ENCODE peak calls at places on chromosome 3, in seven cellular contexts. L, I, K, X, C, U and J are unnamed samples.
A peak's percentile ranks its signal among the peaks of the same experiment; 100 is the strongest.

GRCh38 chr3:89232155-89232554 is 124.7 kb downstream of the EPHA3 start:
- DNase-seq in L (no peak), I (no peak), K (no peak), X (no peak), C (no peak), U (no peak), J (no peak)

GRCh38 chr3:171248426-171249115 is 211.6 kb downstream of the TNIK start:
- DNase-seq in L (no peak), I (no peak), K (no peak), X (no peak), C (no peak), U (no peak), J (no peak)

GRCh38 chr3:46997453-46998091 is 18.1 kb downstream of the NBEAL2 start:
- DNase-seq in L (no peak), I (no peak), K (no peak), X (no peak), C (no peak), U (no peak), J (no peak)

GRCh38 chr3:82293435-82293834 is 532.0 kb upstream of the GBE1 start:
- DNase-seq in L (no peak), I (no peak), K (no peak), X (no peak), C (no peak), U (no peak), J (no peak)

GRCh38 chr3:156681003-156681402 is 6.6 kb downstream of the TIPARP start:
- DNase-seq in L (peak; percentile 90), I (no peak), K (no peak), X (peak; percentile 73), C (no peak), U (peak; percentile 85), J (peak; percentile 89)

GRCh38 chr3:189941679-189942078 is 179.0 kb downstream of the P3H2 start:
- DNase-seq in L (peak; percentile 91), I (no peak), K (no peak), X (no peak), C (no peak), U (no peak), J (peak; percentile 74)

GRCh38 chr3:59266551-59266950 is 216.7 kb upstream of the CFAP20DC start:
- DNase-seq in L (no peak), I (no peak), K (no peak), X (no peak), C (peak; percentile 46), U (no peak), J (peak; percentile 30)

GRCh38 chr3:177490626-177491025 is 293.3 kb upstream of the TBL1XR1 start:
- DNase-seq in L (no peak), I (no peak), K (no peak), X (no peak), C (no peak), U (no peak), J (no peak)

GRCh38 chr3:22039156-22039555 is 288.1 kb upstream of the ZNF385D start:
- DNase-seq in L (no peak), I (no peak), K (no peak), X (no peak), C (no peak), U (no peak), J (no peak)

GRCh38 chr3:37272743-37273142 is 98.4 kb upstream of the LRRFIP2 start:
- DNase-seq in L (no peak), I (no peak), K (no peak), X (peak; percentile 30), C (no peak), U (no peak), J (no peak)

GRCh38 chr3:151371531-151371930 is 13.0 kb downstream of the P2RY12 start:
- DNase-seq in L (no peak), I (no peak), K (no peak), X (no peak), C (no peak), U (no peak), J (no peak)

GRCh38 chr3:136818851-136819783 is at the start of gene SLC35G2:
- DNase-seq in L (peak; percentile 71), I (peak; percentile 68), K (no peak), X (no peak), C (peak; percentile 62), U (no peak), J (peak; percentile 83)

GRCh38 chr3:136982520-136983138 is 24.8 kb downstream of the IL20RB start:
- DNase-seq in L (no peak), I (no peak), K (no peak), X (no peak), C (no peak), U (no peak), J (no peak)

GRCh38 chr3:50238549-50239026 is 2.6 kb downstream of the GNAI2 start:
- DNase-seq in L (peak; percentile 12), I (peak; percentile 94), K (no peak), X (no peak), C (no peak), U (no peak), J (no peak)

GRCh38 chr3:156920399-156920798 is 94.2 kb downstream of the LEKR1 start:
- DNase-seq in L (no peak), I (no peak), K (no peak), X (no peak), C (no peak), U (no peak), J (no peak)

GRCh38 chr3:127135241-127136023 is 57.5 kb upstream of the PRR23E start:
- DNase-seq in L (no peak), I (no peak), K (no peak), X (no peak), C (no peak), U (no peak), J (peak; percentile 11)

GRCh38 chr3:157145566-157145965 is 14.4 kb downstream of the CCNL1 start:
- DNase-seq in L (no peak), I (no peak), K (no peak), X (no peak), C (no peak), U (no peak), J (no peak)

GRCh38 chr3:66904816-66905543 is 93.1 kb upstream of the KBTBD8 start:
- DNase-seq in L (no peak), I (no peak), K (no peak), X (no peak), C (no peak), U (no peak), J (no peak)

GRCh38 chr3:147299656-147300055 is 106.7 kb downstream of the ZIC4 start:
- DNase-seq in L (no peak), I (no peak), K (no peak), X (no peak), C (no peak), U (no peak), J (peak; percentile 47)

GRCh38 chr3:89113887-89114840 is 6.7 kb downstream of the EPHA3 start:
- DNase-seq in L (peak; percentile 75), I (peak; percentile 83), K (no peak), X (no peak), C (peak; percentile 52), U (no peak), J (peak; percentile 74)

GRCh38 chr3:184284696-184285095 is 8.9 kb downstream of the ECE2 start:
- DNase-seq in L (peak; percentile 96), I (no peak), K (no peak), X (no peak), C (no peak), U (peak; percentile 82), J (peak; percentile 65)

GRCh38 chr3:139893264-139893962 is 41.6 kb upstream of the CLSTN2 start:
- DNase-seq in L (no peak), I (no peak), K (no peak), X (no peak), C (no peak), U (no peak), J (no peak)